ENCODE peak calls at places on chromosomes 16 and 17, in five cellular contexts. B is nephron progenitor cell, J is IMR-90, V is progenitor cell of endocrine pancreas, X is psoas muscle. L is an unnamed sample.

GRCh38 chr17:76350463-76350862 is 3.3 kb downstream of the PRPSAP1 start:
- DNase-seq in B (no peak), J (no peak), V (no peak), X (no peak), L (no peak)

GRCh38 chr16:75456971-75457370 is 7.5 kb downstream of the TMEM170A start:
- DNase-seq in B (no peak), J (no peak), V (no peak), X (no peak), L (no peak)

GRCh38 chr17:7281953-7282751 is 634 bp downstream of the SLC2A4 start:
- DNase-seq in B (peak), J (no peak), V (peak), X (peak), L (no peak)

GRCh38 chr16:73047536-73048291 is at the start of gene ZFHX3:
- DNase-seq in B (peak), J (peak), V (peak), X (peak), L (peak)

GRCh38 chr16:85806539-85806938 is 7.0 kb downstream of the COX4I1 start:
- DNase-seq in B (no peak), J (no peak), V (no peak), X (no peak), L (no peak)

GRCh38 chr17:10031102-10031501 is 126.0 kb upstream of the RCVRN start:
- DNase-seq in B (no peak), J (no peak), V (no peak), X (no peak), L (peak)

GRCh38 chr17:2965621-2966275 is 97.7 kb downstream of the OR1D5 start:
- DNase-seq in B (no peak), J (peak), V (no peak), X (no peak), L (no peak)

GRCh38 chr17:83180264-83180995 is 101.0 kb downstream of the METRNL start:
- DNase-seq in B (peak), J (no peak), V (no peak), X (no peak), L (no peak)

GRCh38 chr17:48259710-48260291 is 152.2 kb downstream of the SNX11 start:
- DNase-seq in B (no peak), J (peak), V (no peak), X (no peak), L (no peak)

GRCh38 chr17:72506773-72507172 is 386.0 kb downstream of the SOX9 start:
- DNase-seq in B (no peak), J (no peak), V (no peak), X (no peak), L (no peak)

GRCh38 chr16:8858994-8859912 is 9.6 kb downstream of the CARHSP1 start:
- DNase-seq in B (no peak), J (no peak), V (no peak), X (peak), L (no peak)

GRCh38 chr16:10153993-10154788 is 28.0 kb downstream of the GRIN2A start:
- DNase-seq in B (no peak), J (no peak), V (no peak), X (no peak), L (no peak)

GRCh38 chr16:87008664-87009063 is 308.5 kb downstream of the C16orf95 start:
- DNase-seq in B (no peak), J (no peak), V (no peak), X (peak), L (no peak)

GRCh38 chr16:23274968-23275367 is 27.1 kb upstream of the SCNN1B start:
- DNase-seq in B (no peak), J (no peak), V (no peak), X (no peak), L (no peak)

GRCh38 chr17:42050360-42051012 is at the start of gene C17orf113:
- DNase-seq in B (peak), J (no peak), V (peak), X (peak), L (peak)

GRCh38 chr16:30535106-30535776 is 583 bp upstream of the ZNF747 start:
- DNase-seq in B (no peak), J (no peak), V (no peak), X (no peak), L (no peak)

GRCh38 chr16:25264599-25264998 is 7.0 kb upstream of the ZKSCAN2 start:
- DNase-seq in B (peak), J (no peak), V (no peak), X (no peak), L (no peak)

GRCh38 chr17:78665952-78666920 is 89.0 kb upstream of the DNAH17 start:
- DNase-seq in B (no peak), J (no peak), V (no peak), X (no peak), L (no peak)

GRCh38 chr17:412211-413015 is 59.8 kb upstream of the RPH3AL start:
- DNase-seq in B (peak), J (peak), V (no peak), X (no peak), L (no peak)

GRCh38 chr17:82884923-82885322 is 45.1 kb upstream of the ZNF750 start:
- DNase-seq in B (no peak), J (no peak), V (no peak), X (no peak), L (no peak)

GRCh38 chr16:15553313-15554088 is 89.5 kb downstream of the MARF1 start:
- DNase-seq in B (no peak), J (peak), V (no peak), X (no peak), L (no peak)

GRCh38 chr17:3535253-3535995 is 22.2 kb downstream of the TRPV3 start:
- DNase-seq in B (peak), J (peak), V (peak), X (peak), L (peak)

GRCh38 chr16:89430436-89431157 is 59.8 kb downstream of the ANKRD11 start:
- DNase-seq in B (no peak), J (no peak), V (no peak), X (no peak), L (no peak)

GRCh38 chr17:76122411-76123126 is 18.5 kb downstream of the FOXJ1 start:
- DNase-seq in B (no peak), J (no peak), V (no peak), X (peak), L (no peak)

GRCh38 chr17:81219476-81220180 is 3.1 kb downstream of the CEP131 start:
- DNase-seq in B (no peak), J (no peak), V (no peak), X (no peak), L (no peak)

GRCh38 chr16:85103096-85104079 is 8.9 kb downstream of the CIBAR2 start:
- DNase-seq in B (no peak), J (no peak), V (no peak), X (no peak), L (no peak)

GRCh38 chr16:66596986-66597848 is 7.3 kb upstream of the CMTM3 start:
- DNase-seq in B (no peak), J (no peak), V (no peak), X (no peak), L (no peak)

GRCh38 chr17:72699566-72699965 is 392.9 kb downstream of the SLC39A11 start:
- DNase-seq in B (no peak), J (peak), V (no peak), X (no peak), L (no peak)

GRCh38 chr16:69399361-69399760 is 13.6 kb upstream of the TERF2 start:
- DNase-seq in B (no peak), J (peak), V (no peak), X (no peak), L (no peak)

GRCh38 chr16:72819345-72819744 is 228.6 kb downstream of the ZFHX3 start:
- DNase-seq in B (no peak), J (peak), V (no peak), X (no peak), L (no peak)

GRCh38 chr17:60327122-60327869 is 64.6 kb downstream of the USP32 start:
- DNase-seq in B (peak), J (no peak), V (no peak), X (no peak), L (no peak)

GRCh38 chr17:44278006-44278405 is 10.1 kb upstream of the SLC4A1 start:
- DNase-seq in B (no peak), J (peak), V (no peak), X (no peak), L (no peak)

GRCh38 chr17:57986841-57987581 is 1.0 kb downstream of the VEZF1 start:
- DNase-seq in B (peak), J (peak), V (peak), X (peak), L (peak)

GRCh38 chr16:89150090-89150835 is 21.3 kb upstream of the CDH15 start:
- DNase-seq in B (no peak), J (no peak), V (no peak), X (peak), L (no peak)

DNA sequence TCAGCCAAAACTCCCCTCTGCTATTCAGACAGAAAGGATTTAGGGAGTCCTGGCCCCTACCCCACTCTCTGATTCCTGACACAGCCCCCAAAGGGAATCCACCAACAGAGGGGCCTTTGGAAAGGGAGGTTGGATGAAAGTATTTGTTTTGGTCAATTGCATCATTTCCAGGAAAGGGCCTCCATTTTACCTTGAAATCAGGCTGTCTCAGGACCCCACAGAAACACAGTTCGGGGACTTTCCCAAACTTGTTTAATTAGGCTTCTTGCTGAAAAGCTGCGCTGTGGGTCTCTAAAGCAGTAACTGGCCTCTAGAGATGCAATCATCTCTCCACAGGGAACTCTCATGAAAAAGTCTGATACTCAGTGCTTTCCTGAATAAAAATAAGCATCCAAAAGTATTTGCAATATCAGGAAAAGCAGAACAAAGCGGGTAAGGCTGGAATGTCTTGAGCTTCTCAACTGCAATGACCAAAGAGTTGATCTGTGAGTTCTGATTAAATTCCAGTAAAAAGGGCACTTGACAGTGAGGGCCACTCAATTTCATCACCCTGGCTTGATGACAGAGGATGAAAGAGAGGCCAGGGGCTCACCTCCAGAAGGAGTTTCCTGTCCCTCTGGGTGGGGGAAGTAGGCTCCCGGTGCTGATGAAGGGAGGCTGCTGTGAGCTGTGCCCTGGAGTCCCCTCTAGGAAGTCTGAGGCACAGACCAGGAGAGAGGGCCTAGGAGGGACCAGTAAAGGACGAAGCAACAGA is 36.3 kb downstream of the LYRM9 start:
- DNase-seq in B (no peak), J (no peak), V (no peak), X (no peak), L (no peak)
- TF ChIP-seq CTCF in B (no peak), J (no peak), V (no peak), X (no peak), L (no peak)

GRCh38 chr17:74979408-74980146 is 7.0 kb upstream of the HID1 start:
- DNase-seq in B (no peak), J (no peak), V (no peak), X (no peak), L (no peak)

GRCh38 chr17:74978240-74978639 is 5.7 kb upstream of the HID1 start:
- DNase-seq in B (no peak), J (no peak), V (no peak), X (no peak), L (no peak)

GRCh38 chr17:74986206-74986576 is 1.2 kb upstream of the CDR2L start:
- DNase-seq in B (no peak), J (no peak), V (no peak), X (no peak), L (no peak)

GRCh38 chr17:74981318-74981978 is 6.0 kb upstream of the CDR2L start:
- DNase-seq in B (no peak), J (no peak), V (no peak), X (no peak), L (no peak)

GRCh38 chr17:74981979-74982662 is 5.3 kb upstream of the CDR2L start:
- DNase-seq in B (peak), J (peak), V (peak), X (peak), L (peak)
- TF ChIP-seq CTCF in B (no peak), J (peak), V (no peak), X (no peak), L (no peak)

GRCh38 chr16:68085259-68086071 is at the start of gene NFATC3:
- DNase-seq in B (peak), J (peak), V (peak), X (peak), L (peak)

GRCh38 chr16:68083239-68083781 is 1.9 kb upstream of the NFATC3 start:
- DNase-seq in B (no peak), J (no peak), V (no peak), X (no peak), L (no peak)

GRCh38 chr16:68086336-68086821 is 1.2 kb downstream of the NFATC3 start:
- DNase-seq in B (no peak), J (peak), V (no peak), X (no peak), L (no peak)

GRCh38 chr16:68083861-68084503 is 1.2 kb upstream of the NFATC3 start:
- DNase-seq in B (peak), J (peak), V (no peak), X (no peak), L (no peak)

DNA sequence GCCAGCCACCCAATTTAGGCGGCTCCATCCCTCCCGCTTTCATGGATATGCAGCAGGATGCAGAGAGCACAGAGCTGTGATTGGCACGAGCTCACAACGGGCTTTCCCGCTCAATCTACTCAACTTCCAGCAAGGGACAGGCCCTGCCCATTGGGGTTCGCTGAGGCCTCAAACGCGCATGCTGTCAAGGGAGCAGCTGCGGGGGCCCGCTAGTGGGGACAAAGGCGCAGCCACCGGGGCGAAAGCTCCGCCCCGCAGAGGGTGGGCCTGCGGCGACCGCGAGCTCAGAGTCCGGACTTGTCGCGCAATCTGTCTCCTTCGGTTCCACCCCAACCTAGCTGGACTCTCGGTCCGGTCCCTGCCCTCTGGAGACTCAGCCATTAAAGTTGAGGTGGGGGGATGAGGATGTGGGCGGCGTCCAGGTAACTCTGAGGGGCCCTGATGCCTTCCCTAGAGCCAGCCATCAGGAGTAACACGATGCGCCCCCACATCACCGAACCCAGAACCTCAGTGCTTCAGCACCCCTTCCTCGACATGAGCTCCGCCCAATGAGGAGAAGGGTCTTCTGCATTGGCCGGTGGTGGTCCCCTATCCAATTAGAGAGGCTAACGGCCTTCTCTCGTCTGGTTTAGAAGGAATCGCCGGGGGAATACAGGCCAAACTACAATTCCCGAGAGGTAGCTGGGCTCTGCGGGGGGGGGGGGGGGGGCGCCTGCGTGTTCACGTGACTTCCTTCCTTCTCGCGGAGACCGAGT is 489 bp upstream of the NFATC3 start:
- DNase-seq in B (peak), J (peak), V (peak), X (peak), L (peak)
- TF ChIP-seq CTCF in B (no peak), J (no peak), V (peak), X (peak), L (no peak)

DNA sequence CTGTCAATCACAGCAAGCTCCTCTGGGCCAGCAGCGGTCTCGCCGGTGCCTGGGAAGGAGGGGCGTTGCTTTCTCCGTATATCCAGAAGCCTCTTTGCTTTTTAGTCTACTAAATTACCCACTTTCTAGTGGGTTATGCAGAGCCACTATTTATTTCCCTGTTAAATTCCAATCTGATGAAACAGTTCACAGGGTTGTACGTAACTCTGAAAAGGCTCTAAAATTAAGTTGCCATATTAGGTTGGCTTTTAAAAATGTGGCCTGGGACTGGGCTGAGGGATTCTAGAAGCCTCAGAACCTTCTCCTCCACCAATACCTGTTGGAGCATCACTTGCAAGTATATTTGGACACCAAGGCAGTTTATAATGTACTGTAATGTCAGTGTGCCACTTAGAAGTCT is 27.2 kb downstream of the MARCHF10 start:
- DNase-seq in B (no peak), J (peak), V (no peak), X (no peak), L (no peak)
- TF ChIP-seq CTCF in B (no peak), J (no peak), V (no peak), X (no peak), L (no peak)

DNA sequence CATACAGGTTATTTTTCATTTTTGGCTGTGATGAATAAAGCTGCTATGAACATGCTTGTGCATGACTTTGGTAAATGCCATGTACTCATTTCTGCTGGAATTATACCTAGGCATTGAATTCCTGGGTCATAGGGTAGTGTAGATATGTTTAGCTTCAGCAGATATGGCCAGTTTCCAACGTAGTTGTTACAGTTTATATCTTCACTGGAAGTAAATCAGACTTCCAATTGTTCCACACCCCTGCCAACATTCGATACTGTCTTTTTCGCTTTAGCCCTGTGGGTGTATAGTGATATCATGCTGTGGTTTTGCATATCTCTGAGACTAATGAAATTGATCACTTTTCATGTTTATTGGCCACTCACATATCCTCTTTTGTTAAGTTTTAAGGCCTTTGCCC is 50.4 kb downstream of the ARHGAP27 start:
- DNase-seq in B (no peak), J (peak), V (no peak), X (no peak), L (no peak)
- TF ChIP-seq CTCF in B (no peak), J (no peak), V (no peak), X (no peak), L (no peak)